ENCODE peak calls at places on chromosomes 16 and 17, in six cellular contexts. One of them, this sample, is unnamed.

GRCh38 chr17:1471490-1471889 is 15.5 kb upstream of the CRK start:
- DNase-seq in K562: no peak
- DNase-seq in heart right ventricle: no peak
- DNase-seq in psoas muscle: no peak
- DNase-seq in fibroblast of lung: no peak
- DNase-seq in tibial nerve: no peak
- DNase-seq in this sample: no peak

GRCh38 chr17:40530988-40531971 is 29.9 kb upstream of the TNS4 start:
- DNase-seq in fibroblast of lung: no peak
- DNase-seq in heart right ventricle: no peak
- DNase-seq in tibial nerve: peak
- DNase-seq in K562: no peak
- DNase-seq in psoas muscle: no peak
- DNase-seq in this sample: no peak

GRCh38 chr16:84836234-84836647 is 16.5 kb downstream of the CRISPLD2 start:
- DNase-seq in tibial nerve: peak
- DNase-seq in fibroblast of lung: peak
- DNase-seq in psoas muscle: peak
- DNase-seq in heart right ventricle: peak
- DNase-seq in K562: no peak
- DNase-seq in this sample: no peak

GRCh38 chr16:66346221-66346620 is 20.3 kb upstream of the CDH5 start:
- DNase-seq in fibroblast of lung: no peak
- DNase-seq in tibial nerve: no peak
- DNase-seq in K562: no peak
- DNase-seq in heart right ventricle: no peak
- DNase-seq in psoas muscle: no peak
- DNase-seq in this sample: no peak

GRCh38 chr17:42531455-42532354 is 4.3 kb upstream of the NAGLU start:
- DNase-seq in tibial nerve: no peak
- DNase-seq in psoas muscle: peak
- DNase-seq in heart right ventricle: peak
- DNase-seq in fibroblast of lung: peak
- DNase-seq in K562: peak
- DNase-seq in this sample: peak

GRCh38 chr17:27569257-27569722 is 61.7 kb upstream of the LGALS9 start:
- DNase-seq in psoas muscle: peak
- DNase-seq in tibial nerve: no peak
- DNase-seq in K562: peak
- DNase-seq in heart right ventricle: no peak
- DNase-seq in fibroblast of lung: no peak
- DNase-seq in this sample: no peak

GRCh38 chr17:21215935-21216334 is 2.0 kb upstream of the TMEM11 start:
- DNase-seq in heart right ventricle: no peak
- DNase-seq in psoas muscle: no peak
- DNase-seq in tibial nerve: no peak
- DNase-seq in K562: no peak
- DNase-seq in fibroblast of lung: peak
- DNase-seq in this sample: no peak

GRCh38 chr16:66289986-66290385 is 76.5 kb upstream of the CDH5 start:
- DNase-seq in fibroblast of lung: no peak
- DNase-seq in K562: no peak
- DNase-seq in tibial nerve: no peak
- DNase-seq in psoas muscle: no peak
- DNase-seq in heart right ventricle: no peak
- DNase-seq in this sample: no peak

GRCh38 chr16:87922250-87922871 is 14.0 kb downstream of the CA5A start:
- DNase-seq in fibroblast of lung: no peak
- DNase-seq in heart right ventricle: peak
- DNase-seq in tibial nerve: no peak
- DNase-seq in psoas muscle: peak
- DNase-seq in K562: no peak
- DNase-seq in this sample: no peak

GRCh38 chr17:7260601-7261376 is 1.5 kb downstream of the CLDN7 start:
- DNase-seq in tibial nerve: no peak
- DNase-seq in K562: no peak
- DNase-seq in heart right ventricle: no peak
- DNase-seq in fibroblast of lung: no peak
- DNase-seq in psoas muscle: peak
- DNase-seq in this sample: no peak

GRCh38 chr16:67161595-67162058 is 1.9 kb downstream of the FBXL8 start:
- DNase-seq in tibial nerve: no peak
- DNase-seq in heart right ventricle: peak
- DNase-seq in psoas muscle: peak
- DNase-seq in K562: no peak
- DNase-seq in fibroblast of lung: no peak
- DNase-seq in this sample: no peak

GRCh38 chr17:38701504-38702165 is 3.4 kb upstream of the MLLT6 start:
- DNase-seq in tibial nerve: no peak
- DNase-seq in K562: peak
- DNase-seq in fibroblast of lung: peak
- DNase-seq in psoas muscle: no peak
- DNase-seq in heart right ventricle: no peak
- DNase-seq in this sample: no peak

GRCh38 chr17:38789185-38789584 is 10.2 kb downstream of the PIP4K2B start:
- DNase-seq in tibial nerve: no peak
- DNase-seq in psoas muscle: no peak
- DNase-seq in K562: no peak
- DNase-seq in heart right ventricle: no peak
- DNase-seq in fibroblast of lung: no peak
- DNase-seq in this sample: no peak

GRCh38 chr16:84084570-84085270 is 32.0 kb downstream of the MBTPS1 start:
- DNase-seq in tibial nerve: no peak
- DNase-seq in fibroblast of lung: peak
- DNase-seq in heart right ventricle: peak
- DNase-seq in psoas muscle: peak
- DNase-seq in K562: peak
- DNase-seq in this sample: no peak

GRCh38 chr16:3998793-3999478 is 117.3 kb downstream of the ADCY9 start:
- DNase-seq in fibroblast of lung: peak
- DNase-seq in K562: no peak
- DNase-seq in heart right ventricle: no peak
- DNase-seq in tibial nerve: no peak
- DNase-seq in psoas muscle: peak
- DNase-seq in this sample: no peak

GRCh38 chr17:33941744-33942143 is 313.3 kb upstream of the CCL2 start:
- DNase-seq in K562: no peak
- DNase-seq in fibroblast of lung: no peak
- DNase-seq in heart right ventricle: no peak
- DNase-seq in psoas muscle: no peak
- DNase-seq in tibial nerve: no peak
- DNase-seq in this sample: no peak

GRCh38 chr16:7504844-7505243 is 172.2 kb downstream of the RBFOX1 start:
- DNase-seq in heart right ventricle: no peak
- DNase-seq in fibroblast of lung: no peak
- DNase-seq in psoas muscle: no peak
- DNase-seq in K562: no peak
- DNase-seq in tibial nerve: no peak
- DNase-seq in this sample: no peak

GRCh38 chr17:60971515-60972369 is 294.1 kb downstream of the BCAS3 start:
- DNase-seq in fibroblast of lung: peak
- DNase-seq in psoas muscle: no peak
- DNase-seq in tibial nerve: no peak
- DNase-seq in K562: peak
- DNase-seq in heart right ventricle: no peak
- DNase-seq in this sample: no peak

GRCh38 chr16:4882261-4882632 is 35.0 kb downstream of the UBN1 start:
- DNase-seq in heart right ventricle: no peak
- DNase-seq in fibroblast of lung: no peak
- DNase-seq in tibial nerve: no peak
- DNase-seq in K562: peak
- DNase-seq in psoas muscle: no peak
- DNase-seq in this sample: no peak

GRCh38 chr17:75625813-75626486 is 7.3 kb upstream of the SMIM5 start:
- DNase-seq in tibial nerve: no peak
- DNase-seq in K562: peak
- DNase-seq in heart right ventricle: no peak
- DNase-seq in psoas muscle: no peak
- DNase-seq in fibroblast of lung: no peak
- DNase-seq in this sample: no peak

DNA sequence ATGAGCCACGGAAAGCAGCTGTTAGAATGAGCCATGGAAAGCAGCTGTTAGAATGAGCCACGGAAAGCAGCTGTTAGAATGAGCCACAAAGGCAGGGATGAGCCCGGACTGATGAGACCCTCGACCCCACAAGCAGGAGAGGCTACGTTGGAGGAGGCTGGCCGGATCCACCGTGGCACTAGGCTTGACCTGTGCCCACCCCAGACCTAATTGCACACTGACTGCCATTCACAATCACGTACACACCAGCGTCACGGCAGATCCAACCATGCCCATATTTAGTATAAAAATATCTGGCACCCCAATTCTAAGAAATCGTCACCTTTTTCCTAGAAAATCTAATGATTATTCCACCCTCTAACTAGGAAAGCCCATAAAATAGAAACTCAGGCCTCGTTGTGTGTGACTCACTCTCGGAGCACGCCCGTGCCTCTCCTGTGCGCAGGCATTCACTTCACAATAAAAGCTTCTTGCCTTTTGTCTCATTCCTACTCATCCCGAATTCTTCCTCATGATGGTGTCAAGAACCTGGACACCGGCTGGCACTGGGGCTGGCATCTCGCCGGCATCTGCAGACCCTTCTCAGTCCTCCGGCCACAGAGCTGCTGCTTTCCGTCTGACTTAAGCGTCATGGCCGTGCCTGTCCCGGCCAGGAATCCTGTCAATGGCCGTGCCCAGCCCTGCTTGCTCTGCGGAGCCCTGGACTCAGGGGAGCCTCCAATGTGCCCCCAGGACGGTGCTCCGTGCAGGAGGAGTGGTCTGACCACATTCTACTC is 5.5 kb upstream of the SECTM1 start:
- DNase-seq in psoas muscle: peak
- DNase-seq in K562: peak
- DNase-seq in fibroblast of lung: peak
- DNase-seq in heart right ventricle: no peak
- DNase-seq in tibial nerve: no peak
- DNase-seq in this sample: peak
- H3K27ac ChIP-seq in psoas muscle: no peak
- H3K27ac ChIP-seq in K562: peak
- H3K27ac ChIP-seq in fibroblast of lung: peak
- H3K27ac ChIP-seq in heart right ventricle: no peak
- H3K27ac ChIP-seq in tibial nerve: peak
- H3K27ac ChIP-seq in this sample: no peak

DNA sequence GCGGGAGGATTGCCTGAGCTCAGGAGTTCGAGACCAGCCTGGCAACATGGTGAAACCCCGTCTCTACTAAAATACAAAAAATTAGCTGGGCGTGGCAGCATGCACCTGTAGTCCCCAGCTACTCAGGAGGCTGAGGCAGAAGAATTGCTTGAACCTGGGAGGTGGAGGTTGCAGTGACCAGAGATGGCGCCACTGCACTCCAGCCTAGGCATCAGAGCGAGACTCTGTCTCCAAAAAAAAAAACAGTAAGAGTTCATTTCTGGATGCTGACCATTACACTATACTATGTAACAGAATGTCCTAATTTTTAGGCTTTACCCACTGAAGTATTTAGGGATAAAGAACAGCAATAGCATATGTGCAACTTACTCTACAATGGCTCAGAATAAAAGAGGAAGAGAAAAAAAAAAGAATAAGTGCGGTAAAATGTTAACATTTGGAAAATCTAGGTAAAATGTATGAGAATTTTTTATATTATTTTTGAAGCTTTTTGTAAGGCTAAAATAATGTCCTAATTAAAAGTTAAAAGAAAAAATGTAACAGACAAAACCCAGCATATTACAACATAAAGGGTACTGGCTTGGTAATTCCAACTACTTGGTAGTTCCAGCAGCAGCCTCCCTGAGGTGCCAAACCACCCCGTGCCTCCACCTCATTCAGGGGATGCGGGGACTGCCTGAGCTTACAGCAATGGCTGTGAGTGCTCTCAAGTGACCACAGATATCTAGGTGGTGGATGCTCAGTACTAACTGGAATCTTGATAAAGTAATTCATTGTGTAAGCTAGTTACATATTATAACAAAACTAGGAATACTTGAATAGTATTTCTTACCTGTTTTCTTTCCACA is 10.9 kb downstream of the COPS3 start:
- DNase-seq in heart right ventricle: no peak
- DNase-seq in tibial nerve: no peak
- DNase-seq in K562: no peak
- DNase-seq in fibroblast of lung: no peak
- DNase-seq in psoas muscle: no peak
- DNase-seq in this sample: no peak
- TF ChIP-seq CTCF in heart right ventricle: no peak
- TF ChIP-seq CTCF in tibial nerve: no peak
- TF ChIP-seq CTCF in K562: peak
- TF ChIP-seq CTCF in fibroblast of lung: no peak
- TF ChIP-seq CTCF in psoas muscle: no peak
- TF ChIP-seq CTCF in this sample: no peak

GRCh38 chr17:13593757-13594156 is 8.0 kb downstream of the HS3ST3A1 start:
- DNase-seq in tibial nerve: no peak
- DNase-seq in fibroblast of lung: peak
- DNase-seq in psoas muscle: no peak
- DNase-seq in heart right ventricle: no peak
- DNase-seq in K562: no peak
- DNase-seq in this sample: no peak

GRCh38 chr17:13594762-13595697 is 6.7 kb downstream of the HS3ST3A1 start:
- DNase-seq in fibroblast of lung: peak
- DNase-seq in psoas muscle: peak
- DNase-seq in tibial nerve: peak
- DNase-seq in heart right ventricle: peak
- DNase-seq in K562: peak
- DNase-seq in this sample: peak

GRCh38 chr17:13593021-13593751 is 8.5 kb downstream of the HS3ST3A1 start:
- DNase-seq in heart right ventricle: no peak
- DNase-seq in fibroblast of lung: peak
- DNase-seq in tibial nerve: no peak
- DNase-seq in K562: no peak
- DNase-seq in psoas muscle: no peak
- DNase-seq in this sample: no peak

GRCh38 chr17:13592427-13592826 is 9.3 kb downstream of the HS3ST3A1 start:
- DNase-seq in heart right ventricle: no peak
- DNase-seq in tibial nerve: no peak
- DNase-seq in K562: no peak
- DNase-seq in fibroblast of lung: peak
- DNase-seq in psoas muscle: no peak
- DNase-seq in this sample: no peak

GRCh38 chr17:13594310-13594709 is 7.4 kb downstream of the HS3ST3A1 start:
- DNase-seq in K562: no peak
- DNase-seq in heart right ventricle: no peak
- DNase-seq in psoas muscle: no peak
- DNase-seq in tibial nerve: no peak
- DNase-seq in fibroblast of lung: peak
- DNase-seq in this sample: no peak
- H3K4me3 ChIP-seq in K562: no peak
- H3K4me3 ChIP-seq in heart right ventricle: no peak
- H3K4me3 ChIP-seq in psoas muscle: no peak
- H3K4me3 ChIP-seq in tibial nerve: no peak
- H3K4me3 ChIP-seq in fibroblast of lung: no peak
- H3K4me3 ChIP-seq in this sample: no peak

DNA sequence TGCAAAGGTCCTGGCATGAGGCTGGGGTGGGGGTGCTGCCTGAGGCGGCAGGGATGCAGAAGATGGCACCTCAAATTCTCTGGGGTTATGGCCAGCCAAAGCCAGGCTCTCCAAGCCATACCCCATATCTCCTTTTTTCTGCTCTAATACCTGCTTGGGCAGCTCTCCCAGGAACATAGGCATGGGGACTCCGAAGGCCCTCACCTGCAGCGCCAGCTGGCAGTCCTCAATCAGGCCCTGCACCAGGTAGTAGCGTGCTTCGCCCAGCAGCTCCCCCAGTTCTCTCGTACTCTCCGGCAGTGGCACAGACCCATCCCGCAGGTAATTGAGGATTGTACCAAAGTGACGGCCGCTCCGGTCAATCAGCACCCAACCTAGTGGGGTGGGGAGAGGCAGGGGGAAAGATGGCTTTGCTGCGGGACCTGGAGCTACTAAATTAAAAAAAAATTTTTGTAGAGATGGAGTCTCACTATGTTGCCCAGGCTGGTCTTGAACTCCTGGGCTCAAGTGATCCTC is 3.0 kb downstream of the KCTD13 start:
- DNase-seq in psoas muscle: no peak
- DNase-seq in tibial nerve: no peak
- DNase-seq in heart right ventricle: no peak
- DNase-seq in K562: no peak
- DNase-seq in fibroblast of lung: no peak
- DNase-seq in this sample: no peak
- H3K27ac ChIP-seq in psoas muscle: no peak
- H3K27ac ChIP-seq in tibial nerve: no peak
- H3K27ac ChIP-seq in heart right ventricle: no peak
- H3K27ac ChIP-seq in K562: no peak
- H3K27ac ChIP-seq in fibroblast of lung: no peak
- H3K27ac ChIP-seq in this sample: no peak